ENCODE peak calls at places on chromosome 9, in ten cellular contexts. W is coronary artery, M is transverse colon, R is stomach, I is K562, N is choroid plexus epithelial cell, J is A549, Y is heart left ventricle, H is cardiac muscle cell, U is upper lobe of right lung. O is an unnamed sample.

GRCh38 chr9:75911390-75911789 is 20.9 kb downstream of the PCSK5 start:
- DNase-seq in W (no peak), M (no peak), R (no peak), I (no peak), N (no peak), J (no peak), Y (no peak), H (no peak), U (no peak), O (no peak)

GRCh38 chr9:14089051-14089798 is 224.7 kb downstream of the NFIB start:
- DNase-seq in W (no peak), M (no peak), R (no peak), I (no peak), N (peak; percentile 66), J (no peak), Y (no peak), H (peak; percentile 46), U (no peak), O (no peak)

GRCh38 chr9:1460143-1460769 is 410.1 kb downstream of the DMRT2 start:
- DNase-seq in W (no peak), M (peak; percentile 7), R (no peak), I (no peak), N (no peak), J (peak; percentile 13), Y (no peak), H (peak; percentile 10), U (no peak), O (no peak)

GRCh38 chr9:76787677-76788076 is 23.4 kb downstream of the PCA3 start:
- DNase-seq in W (no peak), M (no peak), R (no peak), I (no peak), N (no peak), J (no peak), Y (no peak), H (no peak), U (no peak), O (no peak)

GRCh38 chr9:33465596-33466564 is 7.8 kb downstream of the NOL6 start:
- DNase-seq in W (no peak), M (no peak), R (no peak), I (peak; percentile 5), N (no peak), J (no peak), Y (no peak), H (no peak), U (peak; percentile 52), O (no peak)

GRCh38 chr9:94867842-94868312 is 141.4 kb downstream of the AOPEP start:
- DNase-seq in W (no peak), M (no peak), R (no peak), I (no peak), N (peak; percentile 97), J (peak; percentile 85), Y (no peak), H (peak; percentile 92), U (no peak), O (peak; percentile 90)

GRCh38 chr9:132069046-132069898 is 10.4 kb downstream of the MED27 start:
- DNase-seq in W (no peak), M (no peak), R (no peak), I (no peak), N (peak; percentile 62), J (no peak), Y (no peak), H (peak; percentile 43), U (no peak), O (no peak)

GRCh38 chr9:37390759-37391158 is 31.7 kb upstream of the GRHPR start:
- DNase-seq in W (no peak), M (peak; percentile 77), R (peak; percentile 67), I (peak; percentile 59), N (peak; percentile 29), J (peak; percentile 44), Y (no peak), H (peak; percentile 22), U (no peak), O (no peak)

GRCh38 chr9:5920860-5921328 is 30.2 kb downstream of the MLANA start:
- DNase-seq in W (no peak), M (no peak), R (no peak), I (no peak), N (no peak), J (no peak), Y (no peak), H (no peak), U (no peak), O (peak; percentile 37)

GRCh38 chr9:33695299-33695698 is 100.1 kb upstream of the PRSS3 start:
- DNase-seq in W (no peak), M (no peak), R (no peak), I (no peak), N (no peak), J (no peak), Y (no peak), H (no peak), U (no peak), O (no peak)

GRCh38 chr9:114224247-114224610 is 68.9 kb downstream of the COL27A1 start:
- DNase-seq in W (no peak), M (no peak), R (no peak), I (no peak), N (no peak), J (peak; percentile 58), Y (no peak), H (no peak), U (no peak), O (no peak)

GRCh38 chr9:77809552-77809951 is 161.4 kb upstream of the GNA14 start:
- DNase-seq in W (no peak), M (no peak), R (no peak), I (no peak), N (no peak), J (no peak), Y (no peak), H (no peak), U (no peak), O (no peak)

GRCh38 chr9:77810047-77810446 is 161.9 kb upstream of the GNA14 start:
- DNase-seq in W (no peak), M (no peak), R (no peak), I (no peak), N (no peak), J (no peak), Y (no peak), H (no peak), U (no peak), O (no peak)

GRCh38 chr9:77808750-77809079 is 160.6 kb upstream of the GNA14 start:
- DNase-seq in W (no peak), M (no peak), R (no peak), I (no peak), N (no peak), J (no peak), Y (no peak), H (no peak), U (no peak), O (no peak)

GRCh38 chr9:77810637-77811119 is 162.6 kb upstream of the GNA14 start:
- DNase-seq in W (no peak), M (no peak), R (no peak), I (no peak), N (no peak), J (no peak), Y (no peak), H (no peak), U (no peak), O (no peak)

GRCh38 chr9:77811832-77812231 is 163.7 kb upstream of the GNA14 start:
- DNase-seq in W (no peak), M (no peak), R (no peak), I (no peak), N (no peak), J (no peak), Y (no peak), H (no peak), U (no peak), O (no peak)
- TF ChIP-seq CTCF in W (no peak), M (no peak), R (no peak), I (no peak), N (no peak), J (no peak), Y (no peak), H (no peak), U (no peak), O (no peak)

DNA sequence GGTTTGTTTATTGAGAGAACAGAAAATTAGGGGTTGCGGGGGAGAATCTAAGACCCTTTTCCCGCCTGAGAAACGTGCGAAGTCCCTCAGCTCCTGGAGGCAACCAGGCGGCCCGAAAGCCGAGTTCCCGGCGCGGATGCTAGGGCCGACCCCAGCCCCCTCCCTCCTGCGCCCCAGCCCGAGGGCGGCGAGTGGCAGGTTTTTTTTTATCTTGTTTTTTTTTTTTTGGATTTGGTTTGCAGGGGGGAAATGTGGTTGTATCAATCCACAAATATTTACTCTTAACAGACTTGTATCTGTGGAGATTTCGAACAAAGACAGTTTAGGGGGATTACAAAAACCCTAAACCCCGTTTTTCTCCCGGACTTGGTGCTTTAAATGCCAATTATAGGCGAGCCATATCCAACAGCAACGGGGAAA is 10.7 kb downstream of the LMX1B start:
- DNase-seq in W (no peak), M (no peak), R (no peak), I (no peak), N (no peak), J (no peak), Y (no peak), H (no peak), U (no peak), O (no peak)
- H3K4me3 ChIP-seq in W (no peak overlapping the region), M (no peak overlapping the region), R (no peak overlapping the region), I (no peak overlapping the region), N (no peak overlapping the region), J (no peak overlapping the region), Y (no peak overlapping the region), H (no peak overlapping the region), U (no peak overlapping the region), O (no peak overlapping the region)

GRCh38 chr9:72753261-72753893 is 199.5 kb downstream of the ALDH1A1 start:
- DNase-seq in W (no peak), M (no peak), R (no peak), I (no peak), N (peak; percentile 53), J (peak; percentile 56), Y (no peak), H (peak; percentile 32), U (no peak), O (no peak)
- TF ChIP-seq CTCF in W (no peak), M (peak; percentile 21), R (no peak), I (peak; percentile 31), N (peak; percentile 59), J (peak; percentile 65), Y (peak; percentile 25), H (peak; percentile 36), U (no peak), O (peak; percentile 66)

GRCh38 chr9:109100543-109101201 is 19.1 kb downstream of the TMEM245 start:
- DNase-seq in W (no peak), M (no peak), R (no peak), I (no peak), N (no peak), J (no peak), Y (no peak), H (no peak), U (no peak), O (no peak)

GRCh38 chr9:109097156-109097555 is 22.6 kb downstream of the TMEM245 start:
- DNase-seq in W (no peak), M (no peak), R (no peak), I (no peak), N (no peak), J (no peak), Y (no peak), H (no peak), U (no peak), O (no peak)

GRCh38 chr9:109098960-109099308 is 20.8 kb downstream of the TMEM245 start:
- DNase-seq in W (no peak), M (no peak), R (no peak), I (no peak), N (no peak), J (no peak), Y (no peak), H (no peak), U (no peak), O (no peak)

GRCh38 chr9:109101202-109101595 is 18.5 kb downstream of the TMEM245 start:
- DNase-seq in W (no peak), M (no peak), R (no peak), I (no peak), N (no peak), J (no peak), Y (no peak), H (no peak), U (no peak), O (no peak)

GRCh38 chr9:109098221-109098959 is 21.4 kb downstream of the TMEM245 start:
- DNase-seq in W (no peak), M (no peak), R (no peak), I (peak; percentile 24), N (peak; percentile 92), J (peak; percentile 68), Y (no peak), H (peak; percentile 92), U (no peak), O (peak; percentile 81)
- H3K4me3 ChIP-seq in W (no peak overlapping the region), M (no peak overlapping the region), R (no peak overlapping the region), I (no peak overlapping the region), N (no peak overlapping the region), J (no peak overlapping the region), Y (no peak overlapping the region), H (no peak overlapping the region), U (no peak overlapping the region), O (no peak overlapping the region)

O was measured in AG09309.